ENCODE peak calls at places on chromosome 7, in nine cellular contexts. K is iris pigment epithelial cell, P is T follicular helper cell, H is AG10803, M is chondrocyte, Y is H54, R is C1 segment of cervical spinal cord, O is fibroblast of pulmonary artery, L is astrocyte of the spinal cord. A is an unnamed sample.

GRCh38 chr7:34837316-34837715 is 179.3 kb downstream of the NPSR1 start:
- DNase-seq in K (no peak), P (no peak), H (no peak), M (no peak), Y (peak), R (no peak), O (peak), L (no peak), A (no peak)

GRCh38 chr7:41612798-41613197 is 90.1 kb downstream of the INHBA start:
- DNase-seq in K (no peak), P (no peak), H (no peak), M (no peak), Y (no peak), R (no peak), O (no peak), L (no peak), A (no peak)

GRCh38 chr7:157464111-157464970 is 127.5 kb downstream of the DNAJB6 start:
- DNase-seq in K (no peak), P (no peak), H (no peak), M (no peak), Y (no peak), R (no peak), O (no peak), L (no peak), A (no peak)

GRCh38 chr7:31096198-31096881 is 44.2 kb downstream of the ADCYAP1R1 start:
- DNase-seq in K (no peak), P (no peak), H (no peak), M (no peak), Y (no peak), R (no peak), O (no peak), L (no peak), A (no peak)

GRCh38 chr7:70504254-70504653 is 627.7 kb upstream of the GALNT17 start:
- DNase-seq in K (no peak), P (no peak), H (no peak), M (no peak), Y (no peak), R (no peak), O (no peak), L (no peak), A (no peak)

GRCh38 chr7:84844771-84845170 is 342.1 kb downstream of the SEMA3D start:
- DNase-seq in K (no peak), P (no peak), H (peak), M (no peak), Y (no peak), R (no peak), O (no peak), L (no peak), A (no peak)

GRCh38 chr7:50591098-50591479 is 25.9 kb upstream of the DDC start:
- DNase-seq in K (no peak), P (no peak), H (no peak), M (no peak), Y (no peak), R (no peak), O (no peak), L (no peak), A (no peak)

GRCh38 chr7:25216837-25217236 is 11.4 kb downstream of the NPVF start:
- DNase-seq in K (peak), P (no peak), H (peak), M (no peak), Y (no peak), R (no peak), O (peak), L (peak), A (peak)

GRCh38 chr7:108268200-108268820 is 138.1 kb upstream of the LAMB4 start:
- DNase-seq in K (peak), P (no peak), H (no peak), M (no peak), Y (no peak), R (no peak), O (no peak), L (no peak), A (no peak)

GRCh38 chr7:6026011-6026819 is 5.0 kb upstream of the ANKRD61 start:
- DNase-seq in K (peak), P (peak), H (peak), M (no peak), Y (peak), R (no peak), O (peak), L (peak), A (no peak)

GRCh38 chr7:51055039-51055840 is 261.4 kb downstream of the COBL start:
- DNase-seq in K (no peak), P (no peak), H (no peak), M (no peak), Y (no peak), R (no peak), O (no peak), L (no peak), A (no peak)

GRCh38 chr7:26553128-26553527 is 261.5 kb downstream of the SNX10 start:
- DNase-seq in K (no peak), P (no peak), H (no peak), M (no peak), Y (no peak), R (no peak), O (no peak), L (no peak), A (no peak)

A was measured in astrocyte of the cerebellum.